ENCODE peak calls at places on chromosomes 4 and X, in eight cellular contexts. M is uterus, S is heart left ventricle, E is esophagus muscularis mucosa, L is transverse colon, D is HepG2, O is body of pancreas, A is HCT116. V is an unnamed sample.

GRCh38 chr4:128068927-128069326 is 7.8 kb downstream of the LARP1B start:
- DNase-seq in M (no peak), E (no peak), D (peak), O (no peak), S (no peak), A (peak), L (no peak), V (no peak)

GRCh38 chr4:126750723-126751122 is 882.0 kb upstream of the INTU start:
- DNase-seq in D (no peak), L (no peak), S (no peak), A (no peak), O (no peak), E (no peak), M (no peak), V (no peak)

GRCh38 chrX:72121381-72121780 is 10.3 kb downstream of the RTL5 start:
- DNase-seq in D (no peak), S (peak), M (peak), E (no peak), O (no peak), A (no peak), L (peak), V (peak)

GRCh38 chr4:117777721-117778120 is 256.6 kb upstream of the NDST3 start:
- DNase-seq in L (no peak), E (no peak), O (no peak), M (no peak), D (no peak), A (no peak), S (no peak), V (no peak)

GRCh38 chr4:13523105-13523477 is 21.2 kb downstream of the NKX3-2 start:
- DNase-seq in A (no peak), S (no peak), E (no peak), M (no peak), O (no peak), D (no peak), L (no peak), V (no peak)

GRCh38 chr4:26885912-26886274 is 25.3 kb downstream of the STIM2 start:
- DNase-seq in M (no peak), S (no peak), A (no peak), L (no peak), D (no peak), O (no peak), E (no peak), V (peak)

GRCh38 chr4:169124661-169125060 is 114.6 kb upstream of the CBR4 start:
- DNase-seq in O (no peak), L (no peak), S (no peak), M (no peak), E (no peak), D (no peak), A (no peak), V (no peak)

GRCh38 chr4:110412354-110412753 is 63.6 kb upstream of the ENPEP start:
- DNase-seq in O (no peak), E (no peak), M (no peak), S (no peak), D (no peak), L (no peak), A (no peak), V (no peak)

GRCh38 chr4:77931452-77932135 is 69.0 kb downstream of the MRPL1 start:
- DNase-seq in L (no peak), D (no peak), S (no peak), A (no peak), E (no peak), M (no peak), O (no peak), V (no peak)

GRCh38 chrX:136112781-136113180 is 34.6 kb upstream of the FHL1 start:
- DNase-seq in M (no peak), A (no peak), D (no peak), O (no peak), L (no peak), S (no peak), E (no peak), V (no peak)

GRCh38 chr4:168787801-168788200 is 222.3 kb downstream of the CBR4 start:
- DNase-seq in E (no peak), S (no peak), O (no peak), A (no peak), D (no peak), L (no peak), M (no peak), V (no peak)

GRCh38 chr4:165394275-165394674 is 15.5 kb downstream of the CPE start:
- DNase-seq in E (no peak), A (no peak), L (no peak), D (no peak), S (no peak), M (no peak), O (no peak), V (no peak)

GRCh38 chr4:113683143-113683542 is 78.4 kb downstream of the CAMK2D start:
- DNase-seq in O (no peak), D (no peak), E (no peak), S (no peak), M (no peak), A (no peak), L (peak), V (no peak)

GRCh38 chrX:129696463-129697155 is 41.9 kb upstream of the APLN start:
- DNase-seq in L (no peak), E (no peak), O (no peak), A (no peak), M (no peak), D (no peak), S (no peak), V (no peak)

GRCh38 chrX:56978172-56978571 is 17.2 kb downstream of the SPIN3 start:
- DNase-seq in S (no peak), L (peak), M (peak), D (peak), E (no peak), O (peak), A (peak), V (no peak)

GRCh38 chr4:106358899-106359298 is 9.7 kb downstream of the GIMD1 start:
- DNase-seq in S (no peak), D (no peak), A (no peak), L (no peak), E (no peak), M (no peak), O (no peak), V (no peak)

GRCh38 chrX:73213734-73214133 is 917 bp downstream of the NAP1L2 start:
- DNase-seq in M (no peak), E (no peak), S (no peak), A (no peak), O (no peak), L (no peak), D (no peak), V (no peak)

GRCh38 chrX:52271212-52271611 is 86.5 kb downstream of the MAGED4 start:
- DNase-seq in E (no peak), D (no peak), M (no peak), L (no peak), S (no peak), O (no peak), A (no peak), V (no peak)

GRCh38 chr4:41757521-41758156 is 9.1 kb upstream of the PHOX2B start:
- DNase-seq in L (no peak), D (no peak), A (no peak), O (no peak), E (peak), M (no peak), S (no peak), V (no peak)

GRCh38 chr4:89007338-89007737 is 49.6 kb downstream of the FAM13A start:
- DNase-seq in A (no peak), L (no peak), S (no peak), M (no peak), O (no peak), D (no peak), E (no peak), V (no peak)

GRCh38 chr4:139734875-139735380 is 69.3 kb downstream of the MGST2 start:
- DNase-seq in D (no peak), S (peak), O (peak), E (peak), L (peak), M (peak), A (no peak), V (peak)

GRCh38 chrX:107716045-107716684 is 59.4 kb downstream of the TSC22D3 start:
- DNase-seq in A (no peak), D (no peak), O (no peak), S (peak), L (peak), M (no peak), E (no peak), V (no peak)

GRCh38 chrX:107715331-107716044 is 60.1 kb downstream of the TSC22D3 start:
- DNase-seq in S (no peak), M (no peak), O (no peak), D (no peak), L (peak), E (no peak), A (no peak), V (peak)

GRCh38 chrX:107716816-107717700 is 58.5 kb downstream of the TSC22D3 start:
- DNase-seq in S (peak), M (peak), D (no peak), A (peak), O (peak), L (peak), E (peak), V (peak)

GRCh38 chrX:107721318-107721717 is 54.3 kb downstream of the TSC22D3 start:
- DNase-seq in L (peak), S (no peak), M (no peak), D (no peak), A (no peak), E (no peak), O (no peak), V (no peak)

DNA sequence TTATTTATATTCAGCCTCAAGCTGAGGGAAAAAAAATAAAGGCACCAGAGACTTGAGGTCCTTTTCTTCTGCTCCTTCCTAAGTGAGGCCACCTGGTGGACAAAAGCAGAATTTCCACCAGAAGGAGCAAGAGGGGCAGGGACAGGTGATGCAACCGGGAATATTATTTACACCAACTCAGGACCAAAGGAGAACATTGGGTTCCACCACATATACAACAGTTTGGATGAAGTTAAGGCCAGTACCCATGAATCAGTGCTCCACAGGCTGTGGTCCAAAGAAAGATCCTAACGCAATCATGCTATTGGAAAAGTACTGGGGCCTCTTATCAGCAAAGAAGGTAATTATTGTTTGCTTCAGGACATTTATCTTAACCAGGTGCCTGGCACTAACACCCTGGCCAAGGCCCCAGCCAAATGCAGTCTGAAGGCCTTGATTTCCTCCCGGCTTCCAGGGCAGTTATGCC is 57.4 kb downstream of the TSC22D3 start:
- DNase-seq in A (peak), L (peak), O (peak), E (peak), D (peak), M (peak), S (no peak), V (peak)
- H3K4me3 ChIP-seq in A (no peak), L (peak), O (no peak), E (peak), D (no peak), M (no peak), S (no peak), V (no peak)

DNA sequence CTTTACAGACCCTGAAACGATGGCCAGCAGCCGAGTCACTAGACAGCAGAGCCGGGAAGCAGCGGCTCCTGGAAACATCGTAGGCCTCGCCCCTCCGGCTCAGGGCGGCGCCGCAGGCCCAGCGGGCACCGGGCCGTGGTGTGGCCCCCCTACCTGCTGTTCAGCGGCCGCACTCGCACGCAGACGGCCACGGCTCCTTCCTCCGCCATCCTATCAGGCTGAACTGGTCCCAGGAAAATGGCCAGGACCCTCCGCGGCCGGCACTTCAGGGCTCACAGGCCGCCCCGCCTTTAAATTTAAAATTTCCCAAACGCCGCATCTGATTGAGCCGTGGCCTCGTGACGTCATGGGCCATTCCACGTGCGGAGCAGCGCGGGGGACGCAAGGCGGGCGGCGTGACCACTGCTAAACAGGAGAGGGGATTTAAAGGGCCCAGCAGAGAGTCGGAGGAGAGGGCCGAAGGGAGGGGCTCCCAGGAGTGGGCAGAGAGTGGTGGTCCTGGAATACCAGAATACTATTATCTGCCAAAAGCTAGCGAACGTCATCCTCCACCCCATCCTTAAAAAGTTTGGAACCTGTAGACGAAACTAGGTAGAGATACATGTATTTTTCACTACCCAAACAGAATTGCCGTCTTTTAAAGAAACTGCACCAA is at the start of gene CENPE:
- DNase-seq in E (peak), D (peak), A (peak), O (peak), S (peak), M (peak), L (peak), V (peak)
- TF ChIP-seq POLR2A in E (no peak), D (peak), A (peak), O (no peak), S (no peak), M (peak), L (no peak), V (no peak)

DNA sequence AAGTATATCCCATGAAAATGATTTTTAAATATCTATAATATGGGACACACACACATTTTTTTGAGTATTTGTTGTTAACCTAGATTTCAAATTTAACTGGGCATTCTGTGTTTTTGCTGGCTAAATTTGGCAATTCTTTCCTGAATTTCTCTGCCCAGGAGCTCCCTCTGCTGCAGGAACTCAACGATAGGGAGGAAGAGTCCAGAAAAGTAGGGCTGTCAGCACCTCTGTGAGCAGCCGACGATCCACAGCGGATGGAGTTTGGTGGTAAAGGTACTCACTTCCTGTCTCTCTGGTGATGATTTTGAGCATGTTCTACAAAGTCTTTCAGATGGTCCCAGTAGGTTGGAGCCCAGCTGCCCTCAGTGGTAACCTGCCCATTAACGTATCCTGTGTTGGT is 23.1 kb upstream of the TMEM184C start:
- DNase-seq in A (no peak), M (no peak), L (no peak), O (no peak), E (peak), S (no peak), D (no peak), V (no peak)
- H3K4me3 ChIP-seq in A (no peak), M (no peak), L (no peak), O (no peak), E (no peak), S (no peak), D (no peak), V (no peak)

DNA sequence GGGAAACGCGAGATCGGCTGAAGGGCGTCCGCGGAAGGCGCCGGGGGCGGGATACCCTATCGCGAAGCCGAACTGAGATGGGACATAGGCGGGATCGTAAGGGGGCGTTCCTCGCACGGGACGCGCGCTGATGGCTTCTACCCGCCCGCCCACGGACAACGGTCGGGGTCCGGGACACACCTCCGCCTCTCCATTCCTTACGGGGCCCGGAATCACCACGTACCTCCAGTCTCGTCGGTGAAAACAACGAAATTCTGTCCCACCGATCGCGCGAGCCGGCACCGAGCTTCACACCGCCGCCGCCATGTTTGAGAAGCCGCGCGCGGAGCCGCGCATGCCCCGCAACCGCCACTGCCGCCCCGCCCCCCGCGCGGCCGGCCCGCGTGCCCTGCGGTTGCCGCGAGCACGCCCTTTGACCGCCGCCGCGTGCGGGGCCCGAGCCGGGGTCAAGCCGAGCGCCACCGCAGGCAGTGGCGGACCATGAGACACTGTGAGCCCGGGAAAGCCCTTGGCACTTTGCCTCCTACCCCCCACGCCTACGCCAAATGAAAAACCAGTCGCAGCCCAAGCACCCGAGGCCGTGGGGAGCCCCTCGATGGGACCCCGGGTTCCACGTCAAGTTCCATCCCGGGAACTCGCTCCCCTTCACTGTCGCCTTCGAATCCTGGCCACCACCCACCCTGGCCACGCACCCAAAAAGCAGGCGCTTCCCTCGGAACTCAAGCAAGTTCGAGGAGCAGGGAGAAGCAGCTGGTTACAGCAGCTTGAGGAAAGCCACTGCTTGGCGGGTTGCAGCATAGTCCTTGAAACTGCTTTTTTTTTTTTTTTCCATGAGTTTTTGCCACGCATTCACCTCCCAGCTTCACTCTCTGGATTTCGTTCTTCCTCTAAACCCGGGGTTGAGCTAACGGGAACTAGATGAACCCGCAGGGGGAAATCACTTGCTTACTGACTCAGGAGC is at the start of gene SCML2:
- DNase-seq in O (peak), A (no peak), E (no peak), S (peak), D (peak), M (peak), L (peak), V (no peak)
- TF ChIP-seq POLR2A in O (no peak), A (no peak), E (no peak), S (no peak), D (peak), M (no peak), L (no peak), V (no peak)

DNA sequence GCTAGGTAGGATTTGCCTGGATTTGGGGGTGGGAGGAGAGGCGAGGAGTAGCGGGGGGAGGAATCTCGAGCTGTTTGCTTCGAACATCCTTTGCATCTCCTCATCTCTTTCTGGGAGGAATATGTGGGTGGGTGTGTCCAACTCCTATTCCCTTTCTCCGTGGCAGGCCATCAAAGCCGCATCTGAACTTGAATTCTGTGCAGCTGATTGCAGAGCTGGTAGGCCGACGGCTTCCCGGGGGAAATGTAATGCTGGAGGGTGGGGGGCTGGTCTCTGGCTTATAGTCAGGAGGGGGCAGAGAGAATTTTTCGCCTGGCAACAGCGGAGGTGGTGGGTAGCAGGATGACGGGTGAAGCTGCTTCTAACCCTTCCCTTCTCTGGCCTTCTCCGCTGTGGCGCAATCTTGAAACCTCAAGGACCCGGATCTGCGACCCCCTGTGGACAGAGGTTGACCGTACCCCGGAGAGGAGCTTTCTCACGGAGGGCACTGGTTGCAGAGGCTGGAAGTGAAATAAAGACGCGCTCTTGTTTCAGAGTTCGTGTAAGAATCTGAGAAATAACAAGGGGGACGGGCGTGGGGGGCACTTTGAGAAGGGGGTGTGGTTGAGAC is 654 bp downstream of the ZCCHC12 start:
- DNase-seq in D (no peak), O (no peak), E (no peak), A (no peak), M (no peak), L (no peak), S (no peak), V (no peak)
- H3K4me3 ChIP-seq in D (peak), O (no peak), E (peak), A (peak), M (peak), L (peak), S (no peak), V (no peak)